ENCODE peak calls at places on chromosomes 16 and 17, in five cellular contexts. T is cardiac muscle cell, S is GM12865, F is tibial artery, D is H1. Q is an unnamed sample.

GRCh38 chr17:79518330-79519151 is 92.3 kb downstream of the RBFOX3 start:
- DNase-seq in F (no peak), D (no peak), S (no peak), T (no peak), Q (no peak)

GRCh38 chr17:17032131-17032692 is 10.0 kb upstream of the MPRIP start:
- DNase-seq in S (no peak), T (peak; percentile 79), F (peak; percentile 88), D (no peak), Q (peak; percentile 73)

GRCh38 chr17:77372444-77373297 is 231.9 kb downstream of the SEC14L1 start:
- DNase-seq in D (peak; percentile 93), S (peak; percentile 67), F (peak; percentile 94), T (peak; percentile 91), Q (no peak)

GRCh38 chr16:2026461-2027023 is at the start of gene NHERF2:
- DNase-seq in F (no peak), T (peak; percentile 31), D (no peak), S (no peak), Q (no peak)

GRCh38 chr17:73743802-73744201 is 99.6 kb upstream of the SDK2 start:
- DNase-seq in S (no peak), D (no peak), F (no peak), T (no peak), Q (no peak)

GRCh38 chr17:47318197-47318918 is 5.4 kb upstream of the EFCAB13 start:
- DNase-seq in T (no peak), S (peak; percentile 36), D (no peak), F (no peak), Q (no peak)

GRCh38 chr16:57559075-57559790 is 16.8 kb downstream of the ADGRG5 start:
- DNase-seq in S (no peak), D (peak; percentile 16), T (no peak), F (no peak), Q (no peak)

GRCh38 chr17:40515491-40516041 is 14.1 kb upstream of the TNS4 start:
- DNase-seq in D (no peak), S (no peak), F (peak; percentile 32), T (no peak), Q (no peak)

GRCh38 chr16:61332461-61332860 is 703.8 kb downstream of the CDH8 start:
- DNase-seq in T (no peak), D (no peak), F (no peak), S (no peak), Q (no peak)

DNA sequence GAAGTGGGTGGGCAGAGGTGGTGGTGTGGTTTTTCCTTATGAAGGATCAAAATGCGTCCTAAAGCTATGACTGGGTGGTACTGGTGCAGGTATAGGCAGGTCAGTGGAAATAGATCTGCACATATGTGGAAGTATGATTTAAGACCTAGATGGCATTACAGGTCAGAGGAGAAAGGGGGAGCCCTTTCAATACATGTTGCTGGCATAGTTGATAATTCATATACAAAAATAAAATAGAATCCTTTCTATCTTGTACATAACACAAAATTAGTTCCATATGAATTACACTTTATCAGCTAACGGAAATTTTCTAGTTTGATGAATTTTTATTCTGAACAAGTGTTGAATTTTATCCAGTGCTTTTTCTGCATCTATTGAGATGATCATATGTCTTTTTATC is 20.8 kb upstream of the PIK3R5 start:
- DNase-seq in S (no peak), D (no peak), T (no peak), F (no peak), Q (no peak)
- TF ChIP-seq CTCF in S (no peak), D (no peak), T (peak; percentile 12), F (no peak), Q (no peak)

DNA sequence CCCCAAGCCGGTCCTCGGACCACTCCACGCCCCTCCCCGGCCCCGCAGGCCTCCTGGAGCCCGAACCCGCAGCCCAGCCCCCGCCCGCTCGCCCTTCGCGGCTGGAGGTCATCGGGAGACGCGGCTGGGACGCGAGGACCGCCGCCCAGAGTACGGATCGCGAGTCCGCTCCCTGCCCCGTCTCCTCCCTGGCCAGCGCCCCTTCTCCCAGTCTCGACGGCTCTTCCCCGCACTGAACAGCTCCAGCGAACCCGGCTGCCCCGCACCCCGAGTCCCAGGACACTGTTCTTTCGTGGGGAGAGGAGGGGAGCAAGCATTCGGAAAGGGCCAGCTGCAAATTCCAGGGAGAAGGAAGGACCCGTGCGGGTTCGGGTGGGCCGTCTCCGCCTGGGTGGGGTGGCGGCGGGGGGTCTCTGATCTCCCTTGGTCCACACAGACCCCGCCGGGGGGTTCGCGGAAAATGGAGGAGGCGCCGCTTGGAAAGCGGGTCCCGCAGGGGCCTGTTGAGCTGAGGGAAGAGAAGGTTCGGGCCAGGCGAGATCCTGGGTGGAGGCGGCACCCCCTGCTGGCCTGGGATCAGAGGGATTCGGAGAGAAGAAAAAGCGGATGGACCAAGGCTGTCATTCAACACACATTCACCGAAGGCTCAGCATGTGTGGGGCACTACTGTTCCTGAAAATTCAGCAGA is 632 bp upstream of the RTN4RL1 start:
- DNase-seq in F (peak; percentile 82), T (peak; percentile 75), D (peak; percentile 70), S (no peak), Q (peak; percentile 74)
- TF ChIP-seq CTCF in F (peak; percentile 64), T (peak; percentile 74), D (peak; percentile 41), S (peak; percentile 7), Q (peak; percentile 54)

GRCh38 chr16:6682142-6682811 is 650.4 kb upstream of the RBFOX1 start:
- DNase-seq in F (no peak), T (no peak), S (peak; percentile 7), D (peak; percentile 85), Q (peak; percentile 31)
- TF ChIP-seq CTCF in F (peak; percentile 16), T (no peak), S (peak; percentile 58), D (peak; percentile 90), Q (peak; percentile 43)

DNA sequence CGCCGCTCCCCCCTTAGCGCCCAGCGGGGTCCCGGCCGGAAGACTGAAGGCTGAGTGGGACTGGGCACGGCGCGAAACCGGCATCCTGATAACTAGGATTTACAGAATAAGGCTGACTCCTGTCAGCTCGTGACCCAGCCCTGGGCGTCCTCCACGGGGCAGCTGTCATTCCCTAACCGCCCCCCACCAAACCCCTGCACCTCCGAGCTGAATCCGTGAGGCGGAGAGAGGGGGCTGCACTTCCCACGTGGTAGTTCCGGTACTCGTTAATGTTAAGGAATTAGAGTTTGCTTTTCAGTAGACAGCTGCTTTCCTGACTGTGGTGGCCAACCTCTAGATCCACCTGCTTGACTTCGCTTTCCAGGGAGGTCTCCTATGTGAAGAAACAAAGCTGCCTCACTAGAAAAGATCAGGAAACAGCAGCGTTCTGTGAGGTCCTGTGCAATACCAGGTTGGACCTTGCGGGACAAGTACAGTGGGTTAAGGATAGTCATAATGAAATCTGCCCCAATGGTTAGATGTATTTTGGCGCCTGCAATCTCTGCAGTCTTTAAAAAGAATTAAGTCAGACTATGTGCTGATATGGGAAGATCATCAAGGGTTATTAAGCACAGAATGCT is 1.0 kb upstream of the WBP2 start:
- DNase-seq in S (peak; percentile 67), D (no peak), T (no peak), F (peak; percentile 71), Q (peak; percentile 25)
- TF ChIP-seq CTCF in S (no peak), D (no peak), T (no peak), F (no peak), Q (no peak)

GRCh38 chr16:31298958-31299357 is 39.2 kb downstream of the ITGAM start:
- DNase-seq in F (no peak), T (peak; percentile 4), D (no peak), S (no peak), Q (no peak)

GRCh38 chr16:31295206-31295605 is 35.4 kb downstream of the ITGAM start:
- DNase-seq in D (no peak), T (no peak), S (no peak), F (no peak), Q (no peak)

GRCh38 chr16:31301708-31302400 is 42.1 kb downstream of the ITGAM start:
- DNase-seq in T (peak; percentile 73), S (peak; percentile 10), D (no peak), F (no peak), Q (no peak)

GRCh38 chr16:31297496-31297895 is 37.7 kb downstream of the ITGAM start:
- DNase-seq in S (no peak), D (no peak), T (no peak), F (no peak), Q (no peak)

GRCh38 chr16:31298340-31298739 is 38.6 kb downstream of the ITGAM start:
- DNase-seq in F (no peak), T (no peak), D (no peak), S (no peak), Q (no peak)
- TF ChIP-seq CTCF in F (no peak), T (no peak), D (no peak), S (no peak), Q (no peak)

GRCh38 chr17:57740225-57740528 is 4.9 kb downstream of the CCDC182 start:
- DNase-seq in F (no peak), D (no peak), S (no peak), T (no peak), Q (no peak)

GRCh38 chr17:57735230-57735629 is 9.9 kb downstream of the CCDC182 start:
- DNase-seq in S (no peak), D (no peak), T (no peak), F (no peak), Q (no peak)

GRCh38 chr17:57737450-57737849 is 7.6 kb downstream of the CCDC182 start:
- DNase-seq in D (no peak), S (no peak), T (no peak), F (no peak), Q (no peak)

GRCh38 chr17:57735707-57736106 is 9.4 kb downstream of the CCDC182 start:
- DNase-seq in T (no peak), F (no peak), S (peak; percentile 31), D (no peak), Q (peak; percentile 3)

DNA sequence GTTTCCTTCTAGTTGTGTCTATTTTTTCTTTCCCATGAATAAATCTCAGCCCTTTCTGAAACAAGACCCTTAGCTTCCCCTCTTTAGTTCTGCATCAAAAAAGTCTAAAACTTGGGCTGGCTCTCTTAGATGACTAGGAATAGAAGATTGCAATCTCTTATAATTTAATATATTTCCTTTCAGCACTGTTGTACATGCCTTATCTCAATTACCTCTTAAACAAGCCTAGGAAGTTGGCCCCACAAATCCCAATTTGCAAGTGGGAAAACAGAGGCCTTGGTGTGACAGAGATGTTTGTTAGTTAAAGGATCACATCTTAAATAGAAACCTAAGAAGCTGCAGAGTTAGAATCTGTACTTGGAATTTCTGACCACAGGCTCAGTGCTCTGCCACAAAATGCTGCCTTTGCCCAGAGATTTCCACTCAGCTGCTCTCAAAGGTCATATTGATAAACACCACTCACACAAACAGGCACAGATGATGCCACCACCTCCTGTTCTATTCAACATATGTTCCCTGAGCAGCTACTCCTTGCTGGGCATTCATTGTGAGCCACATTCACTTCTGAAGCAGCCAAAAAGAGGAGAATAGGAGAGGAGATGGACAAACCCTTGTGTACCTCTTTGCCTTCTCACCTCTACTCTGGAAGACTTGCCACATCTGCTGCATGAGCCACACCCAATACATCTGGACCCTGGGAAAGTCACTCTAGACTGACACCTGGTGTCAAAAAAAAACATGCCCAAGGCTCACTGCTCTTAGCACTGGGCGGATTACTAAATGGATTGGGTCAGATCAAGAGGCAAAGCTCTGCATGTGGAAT is 5.5 kb downstream of the CCDC182 start:
- DNase-seq in D (no peak), S (peak; percentile 52), T (peak; percentile 21), F (no peak), Q (peak; percentile 28)
- TF ChIP-seq CTCF in D (peak; percentile 3), S (peak; percentile 47), T (peak; percentile 28), F (no peak), Q (no peak)

DNA sequence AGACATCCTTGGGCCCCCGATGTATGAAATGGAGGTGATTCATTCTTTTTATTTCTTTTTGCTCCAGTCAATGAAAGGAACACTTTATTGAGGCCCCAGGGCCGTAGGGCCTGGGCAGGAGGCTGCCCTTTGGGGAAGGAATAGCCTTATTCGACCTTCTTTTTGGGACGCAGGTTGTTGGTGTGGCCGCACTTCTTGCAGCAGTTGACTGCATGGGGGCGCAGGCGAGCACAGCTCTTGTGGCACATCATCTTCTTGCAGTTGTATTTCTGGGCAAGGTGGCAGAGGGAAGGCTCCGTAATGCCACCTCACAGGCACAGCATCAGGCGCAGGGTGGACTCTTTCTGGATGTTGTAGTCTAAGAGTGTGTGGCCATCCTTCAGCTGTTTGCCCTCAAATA is 50.9 kb downstream of the SIAH1 start:
- DNase-seq in D (peak; percentile 68), T (no peak), S (no peak), F (no peak), Q (no peak)
- TF ChIP-seq CTCF in D (peak; percentile 78), T (no peak), S (no peak), F (no peak), Q (no peak)